ENCODE peak calls at places on chromosomes 5 and 9, in five cellular contexts. Z is psoas muscle; J is ovary; F is CD8-positive, alpha-beta T cell; H is left ventricle myocardium inferior. U is an unnamed sample.

GRCh38 chr5:96651948-96652753 is 10.0 kb upstream of the CAST start:
- DNase-seq in F (no peak), J (no peak), H (no peak), Z (no peak), U (no peak)

GRCh38 chr9:92808726-92809451 is 44.3 kb upstream of the BICD2 start:
- DNase-seq in Z (peak), J (peak), F (peak), H (peak), U (no peak)

GRCh38 chr5:60959156-60959555 is 14.2 kb downstream of the NDUFAF2 start:
- DNase-seq in J (no peak), F (no peak), Z (no peak), H (no peak), U (no peak)

GRCh38 chr9:110954822-110955291 is 83.4 kb downstream of the LPAR1 start:
- DNase-seq in Z (no peak), F (no peak), J (no peak), H (no peak), U (no peak)

GRCh38 chr9:38527507-38527906 is 92.9 kb downstream of the ANKRD18A start:
- DNase-seq in J (no peak), F (no peak), H (no peak), Z (no peak), U (no peak)

GRCh38 chr9:20624201-20625002 is 2.1 kb upstream of the MLLT3 start:
- DNase-seq in F (peak), Z (peak), J (peak), H (peak), U (no peak)

GRCh38 chr9:95874303-95874988 is 1.0 kb upstream of the ERCC6L2 start:
- DNase-seq in Z (no peak), H (no peak), F (no peak), J (no peak), U (no peak)

GRCh38 chr5:169534939-169535338 is 48.6 kb upstream of the SPDL1 start:
- DNase-seq in Z (no peak), H (no peak), J (no peak), F (no peak), U (no peak)

GRCh38 chr5:93677344-93678021 is 63.9 kb downstream of the POU5F2 start:
- DNase-seq in F (no peak), H (peak), Z (peak), J (peak), U (peak)

GRCh38 chr5:79962580-79963222 is 28.4 kb downstream of the MTX3 start:
- DNase-seq in J (no peak), F (no peak), Z (no peak), H (no peak), U (no peak)

GRCh38 chr5:77426670-77427069 is 65.4 kb downstream of the WDR41 start:
- DNase-seq in F (no peak), J (no peak), Z (no peak), H (no peak), U (no peak)

GRCh38 chr9:27586200-27586599 is 12.9 kb upstream of the C9orf72 start:
- DNase-seq in Z (no peak), H (no peak), J (no peak), F (no peak), U (no peak)

GRCh38 chr5:68682400-68683152 is 411.2 kb upstream of the SLC30A5 start:
- DNase-seq in F (no peak), H (no peak), J (no peak), Z (no peak), U (no peak)

GRCh38 chr5:107652839-107653607 is 17.7 kb downstream of the EFNA5 start:
- DNase-seq in J (no peak), H (no peak), Z (no peak), F (no peak), U (no peak)

GRCh38 chr5:138353550-138353893 is 1.0 kb downstream of the KDM3B start:
- DNase-seq in H (no peak), J (no peak), F (no peak), Z (no peak), U (no peak)

GRCh38 chr5:3605298-3606010 is 9.8 kb downstream of the IRX1 start:
- DNase-seq in F (no peak), J (no peak), H (no peak), Z (no peak), U (no peak)

GRCh38 chr5:178624626-178625546 is 2.0 kb downstream of the CLK4 start:
- DNase-seq in J (no peak), H (no peak), Z (no peak), F (no peak), U (no peak)

GRCh38 chr9:120235081-120235480 is 344.9 kb downstream of the CDK5RAP2 start:
- DNase-seq in Z (no peak), J (no peak), F (no peak), H (no peak), U (no peak)

GRCh38 chr5:170633235-170634041 is 129.6 kb downstream of the KCNIP1 start:
- DNase-seq in J (peak), F (no peak), H (peak), Z (peak), U (no peak)

GRCh38 chr9:72169185-72169584 is 19.9 kb downstream of the GDA start:
- DNase-seq in F (no peak), H (no peak), Z (no peak), J (no peak), U (no peak)

GRCh38 chr5:157324237-157324636 is 58.3 kb downstream of the CYFIP2 start:
- DNase-seq in H (no peak), F (no peak), Z (no peak), J (no peak), U (no peak)

GRCh38 chr9:32665101-32665500 is 29.6 kb upstream of the TAF1L start:
- DNase-seq in F (no peak), Z (no peak), H (no peak), J (no peak), U (peak)

GRCh38 chr5:103582364-103582763 is 19.8 kb upstream of the NUDT12 start:
- DNase-seq in Z (no peak), F (no peak), H (no peak), J (no peak), U (no peak)

GRCh38 chr5:14873093-14873492 is 1.5 kb upstream of the ANKH start:
- DNase-seq in Z (no peak), J (no peak), H (peak), F (no peak), U (no peak)

GRCh38 chr5:143245929-143246561 is 157.4 kb downstream of the NR3C1 start:
- DNase-seq in F (no peak), H (no peak), Z (peak), J (no peak), U (peak)

GRCh38 chr9:35616681-35617459 is 1.3 kb downstream of the CD72 start:
- DNase-seq in Z (peak), F (peak), H (peak), J (peak), U (no peak)

GRCh38 chr5:72067682-72068470 is 39.4 kb upstream of the MAP1B start:
- DNase-seq in H (no peak), F (no peak), J (no peak), Z (no peak), U (peak)

GRCh38 chr9:105361873-105362272 is 86.0 kb upstream of the FSD1L start:
- DNase-seq in Z (no peak), H (no peak), J (no peak), F (no peak), U (no peak)

GRCh38 chr9:136857166-136857565 is 5.0 kb downstream of the MAMDC4 start:
- DNase-seq in H (peak), Z (no peak), J (no peak), F (no peak), U (no peak)

GRCh38 chr5:113614191-113614590 is 100.7 kb downstream of the YTHDC2 start:
- DNase-seq in J (no peak), H (no peak), Z (no peak), F (no peak), U (peak)

GRCh38 chr9:95752129-95752731 is 123.3 kb upstream of the ERCC6L2 start:
- DNase-seq in Z (no peak), F (no peak), J (peak), H (no peak), U (no peak)

GRCh38 chr5:149221731-149222342 is 49.8 kb upstream of the AFAP1L1 start:
- DNase-seq in J (no peak), Z (no peak), F (no peak), H (no peak), U (no peak)

GRCh38 chr5:149223081-149223848 is 48.4 kb upstream of the AFAP1L1 start:
- DNase-seq in H (no peak), Z (no peak), J (no peak), F (no peak), U (no peak)

GRCh38 chr5:149221326-149221725 is 50.3 kb upstream of the AFAP1L1 start:
- DNase-seq in J (no peak), F (no peak), Z (no peak), H (no peak), U (no peak)

GRCh38 chr5:149227168-149227826 is 44.4 kb upstream of the AFAP1L1 start:
- DNase-seq in J (no peak), H (no peak), F (no peak), Z (no peak), U (no peak)

GRCh38 chr5:149224282-149224681 is 47.4 kb upstream of the AFAP1L1 start:
- DNase-seq in Z (no peak), J (no peak), F (no peak), H (peak), U (no peak)
- H3K27ac ChIP-seq in Z (no peak), J (no peak), F (no peak), H (peak), U (no peak)

DNA sequence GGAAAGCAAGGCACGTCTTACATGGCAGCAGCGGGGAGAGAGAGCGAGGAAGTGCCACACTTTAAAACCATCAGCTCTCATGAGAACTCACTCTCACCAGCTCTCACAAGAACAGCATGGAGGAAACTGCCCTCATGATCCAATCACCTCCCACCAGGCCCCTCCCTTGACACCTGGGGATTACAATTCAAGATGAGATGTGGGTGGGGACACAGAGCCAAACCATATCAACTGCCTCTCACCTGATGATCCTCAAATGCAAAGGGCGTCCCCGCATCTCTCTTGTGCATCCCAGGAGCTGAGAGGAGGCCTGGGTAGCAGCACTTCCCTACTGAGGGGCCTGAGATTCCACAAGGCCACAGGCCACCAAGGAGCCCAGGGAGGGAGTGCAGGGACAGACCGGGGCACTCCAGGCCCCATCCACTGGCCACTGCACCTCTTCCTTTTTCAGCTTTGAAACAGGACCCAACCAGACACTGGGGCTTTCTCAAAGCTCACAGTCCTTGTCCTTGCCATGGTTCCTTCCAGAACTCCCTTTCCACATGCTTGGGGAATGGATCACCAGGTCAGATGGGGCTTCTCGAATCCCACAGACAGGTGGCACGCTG is 54.5 kb upstream of the IL17B start:
- DNase-seq in F (no peak), Z (no peak), H (no peak), J (peak), U (no peak)
- H3K27ac ChIP-seq in F (no peak), Z (no peak), H (peak), J (no peak), U (no peak)

DNA sequence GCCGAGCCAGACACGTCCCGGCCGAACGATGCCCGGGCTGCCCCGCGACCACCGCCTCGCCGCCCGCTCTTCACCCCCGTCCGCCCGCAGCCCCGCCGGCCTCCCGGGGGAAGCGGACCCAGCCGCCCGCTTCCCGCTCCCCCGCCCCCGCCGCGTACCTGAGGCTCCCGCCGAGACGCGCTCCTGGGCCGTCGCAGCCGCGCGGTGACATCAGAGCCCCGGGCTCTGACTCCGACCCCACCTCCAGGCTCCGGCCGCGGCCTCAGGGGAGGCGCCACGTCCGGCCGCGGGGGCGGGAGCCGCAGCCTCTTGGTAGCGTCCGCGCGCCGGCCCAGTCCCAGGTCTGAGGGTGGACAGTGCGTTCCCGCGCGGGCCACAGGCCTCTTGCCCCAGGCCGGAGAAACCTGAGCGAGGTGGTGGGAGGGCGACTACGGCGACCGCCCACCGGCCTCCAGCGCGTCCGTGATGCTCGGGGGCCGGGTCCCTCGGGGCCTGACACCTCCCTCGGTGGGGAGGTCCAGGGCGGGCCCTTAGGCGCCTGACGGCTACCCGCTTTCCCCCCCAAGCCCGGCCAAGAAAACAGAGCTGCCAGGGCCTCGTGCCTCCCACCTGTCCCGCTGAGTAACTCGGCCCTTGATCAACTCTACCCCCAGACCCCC is at the start of gene SHROOM1:
- DNase-seq in Z (peak), F (no peak), H (peak), J (peak), U (no peak)
- H3K27ac ChIP-seq in Z (peak), F (no peak), H (peak), J (peak), U (no peak)

GRCh38 chr9:134643306-134643705 is 1.7 kb downstream of the COL5A1 start:
- DNase-seq in F (no peak), Z (peak), H (no peak), J (peak), U (no peak)

GRCh38 chr9:134640491-134641172 is 971 bp upstream of the COL5A1 start:
- DNase-seq in J (no peak), H (no peak), F (no peak), Z (no peak), U (no peak)

GRCh38 chr9:134641173-134641985 is at the start of gene COL5A1:
- DNase-seq in F (peak), J (peak), H (peak), Z (peak), U (no peak)

GRCh38 chr9:134642385-134643181 is 980 bp downstream of the COL5A1 start:
- DNase-seq in F (no peak), H (peak), Z (peak), J (peak), U (no peak)

GRCh38 chr9:134641989-134642384 is 384 bp downstream of the COL5A1 start:
- DNase-seq in F (no peak), J (no peak), H (no peak), Z (no peak), U (no peak)
- H3K27ac ChIP-seq in F (no peak), J (peak), H (peak), Z (peak), U (no peak)

GRCh38 chr9:125747765-125748510 is 765 bp downstream of the PBX3 start:
- DNase-seq in H (peak), J (peak), F (peak), Z (peak), U (no peak)
- H3K27ac ChIP-seq in H (peak), J (peak), F (peak), Z (peak), U (peak)

DNA sequence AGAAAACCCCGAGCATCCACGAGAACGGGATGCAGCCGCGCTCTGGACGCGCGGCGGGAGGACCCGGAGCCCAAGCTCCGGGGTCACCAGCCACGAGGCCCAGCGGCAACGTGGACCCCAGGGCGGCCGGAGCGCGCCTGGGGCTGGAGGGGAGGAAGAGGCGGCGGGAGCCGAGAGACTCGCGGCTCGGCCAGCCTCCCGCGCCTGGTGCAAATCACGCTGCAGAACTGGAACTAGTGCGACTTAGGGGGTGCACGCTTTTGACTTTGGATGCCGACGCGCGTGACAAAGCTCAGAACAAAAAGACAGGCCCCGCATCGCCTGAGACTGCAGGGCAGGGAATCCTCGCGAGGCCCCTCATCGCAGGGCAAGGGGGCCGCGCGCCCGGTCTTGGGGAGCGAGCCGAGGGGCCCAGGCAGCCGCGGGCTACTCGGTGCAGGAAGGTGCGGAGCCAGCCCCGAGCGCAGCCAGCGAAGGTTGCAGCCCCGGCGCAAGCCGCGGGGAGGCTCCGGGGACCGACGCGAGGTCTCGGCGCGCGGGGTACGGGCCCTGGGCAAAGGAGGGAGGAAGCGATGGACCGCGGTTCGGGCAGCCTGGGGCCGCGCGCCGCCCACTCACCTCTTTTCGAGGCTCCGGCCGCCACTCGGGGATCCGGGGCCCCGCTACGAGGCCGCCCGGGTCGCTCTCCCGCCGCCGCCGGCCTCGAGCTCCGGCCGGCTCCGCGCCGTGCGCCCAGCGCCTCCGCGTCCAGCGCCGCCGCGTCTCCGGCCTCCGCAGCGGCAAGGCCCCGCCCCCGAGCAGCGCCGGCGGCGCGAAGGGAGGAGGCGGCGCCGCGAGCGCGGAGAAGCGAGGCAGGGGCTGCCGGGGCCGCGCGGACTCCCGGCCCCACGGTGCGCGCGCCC is at the start of gene GOLM1:
- DNase-seq in Z (peak), F (peak), H (peak), J (peak), U (no peak)
- H3K27ac ChIP-seq in Z (peak), F (no peak), H (peak), J (peak), U (peak)

U was measured in epithelial cell of prostate.